ENCODE peak calls at places on chromosomes 1 and 21, in five cellular contexts. One of them, this sample, is unnamed.

GRCh38 chr21:23401278-23401677 is 2206.0 kb downstream of the MRPL39 start:
- DNase-seq in A549: no peak
- DNase-seq in left ventricle myocardium inferior: no peak
- DNase-seq in IMR-90: no peak
- DNase-seq in neural progenitor cell: peak; percentile 9
- DNase-seq in this sample: no peak

GRCh38 chr21:29187939-29188338 is 57.5 kb downstream of the MAP3K7CL start:
- DNase-seq in A549: no peak
- DNase-seq in left ventricle myocardium inferior: no peak
- DNase-seq in IMR-90: peak; percentile 96
- DNase-seq in neural progenitor cell: no peak
- DNase-seq in this sample: peak; percentile 61

GRCh38 chr1:17765444-17766411 is 10.6 kb downstream of the ACTL8 start:
- DNase-seq in A549: peak; percentile 53
- DNase-seq in left ventricle myocardium inferior: no peak
- DNase-seq in IMR-90: peak; percentile 98
- DNase-seq in neural progenitor cell: no peak
- DNase-seq in this sample: peak; percentile 19

GRCh38 chr1:161274874-161275273 is 16.3 kb downstream of the PCP4L1 start:
- DNase-seq in A549: no peak
- DNase-seq in left ventricle myocardium inferior: no peak
- DNase-seq in IMR-90: no peak
- DNase-seq in neural progenitor cell: no peak
- DNase-seq in this sample: peak; percentile 62

GRCh38 chr21:38140192-38140905 is 116.4 kb upstream of the KCNJ15 start:
- DNase-seq in A549: peak; percentile 17
- DNase-seq in left ventricle myocardium inferior: peak; percentile 60
- DNase-seq in IMR-90: peak; percentile 25
- DNase-seq in neural progenitor cell: peak; percentile 11
- DNase-seq in this sample: peak; percentile 46

GRCh38 chr1:203424861-203425667 is 50.5 kb upstream of the PRELP start:
- DNase-seq in A549: no peak
- DNase-seq in left ventricle myocardium inferior: no peak
- DNase-seq in IMR-90: peak; percentile 53
- DNase-seq in neural progenitor cell: no peak
- DNase-seq in this sample: no peak

GRCh38 chr1:224592636-224593579 is 23.2 kb upstream of the CNIH3 start:
- DNase-seq in A549: no peak
- DNase-seq in left ventricle myocardium inferior: no peak
- DNase-seq in IMR-90: peak; percentile 88
- DNase-seq in neural progenitor cell: no peak
- DNase-seq in this sample: peak; percentile 25

GRCh38 chr1:180898441-180899219 is 14.1 kb upstream of the KIAA1614 start:
- DNase-seq in A549: no peak
- DNase-seq in left ventricle myocardium inferior: no peak
- DNase-seq in IMR-90: peak; percentile 12
- DNase-seq in neural progenitor cell: no peak
- DNase-seq in this sample: peak; percentile 33

GRCh38 chr1:225896937-225897549 is 8.1 kb upstream of the LEFTY1 start:
- DNase-seq in A549: peak; percentile 52
- DNase-seq in left ventricle myocardium inferior: no peak
- DNase-seq in IMR-90: peak; percentile 34
- DNase-seq in neural progenitor cell: no peak
- DNase-seq in this sample: peak; percentile 71

GRCh38 chr1:230458509-230458908 is 32.4 kb upstream of the PGBD5 start:
- DNase-seq in A549: no peak
- DNase-seq in left ventricle myocardium inferior: no peak
- DNase-seq in IMR-90: no peak
- DNase-seq in neural progenitor cell: no peak
- DNase-seq in this sample: no peak

GRCh38 chr1:12166834-12167492 is at the start of gene TNFRSF1B:
- DNase-seq in A549: peak; percentile 25
- DNase-seq in left ventricle myocardium inferior: peak; percentile 77
- DNase-seq in IMR-90: peak; percentile 29
- DNase-seq in neural progenitor cell: peak; percentile 83
- DNase-seq in this sample: peak; percentile 51

GRCh38 chr21:46122758-46123683 is 25.1 kb downstream of the COL6A2 start:
- DNase-seq in A549: no peak
- DNase-seq in left ventricle myocardium inferior: peak; percentile 3
- DNase-seq in IMR-90: no peak
- DNase-seq in neural progenitor cell: no peak
- DNase-seq in this sample: no peak

GRCh38 chr1:231161711-231162299 is at the start of gene TRIM67:
- DNase-seq in A549: peak; percentile 26
- DNase-seq in left ventricle myocardium inferior: no peak
- DNase-seq in IMR-90: no peak
- DNase-seq in neural progenitor cell: peak; percentile 74
- DNase-seq in this sample: peak; percentile 28

GRCh38 chr1:38183094-38183493 is 136.5 kb upstream of the POU3F1 start:
- DNase-seq in A549: no peak
- DNase-seq in left ventricle myocardium inferior: no peak
- DNase-seq in IMR-90: no peak
- DNase-seq in neural progenitor cell: peak; percentile 30
- DNase-seq in this sample: no peak

GRCh38 chr1:79100385-79100784 is 93.9 kb upstream of the ADGRL4 start:
- DNase-seq in A549: no peak
- DNase-seq in left ventricle myocardium inferior: no peak
- DNase-seq in IMR-90: peak; percentile 87
- DNase-seq in neural progenitor cell: no peak
- DNase-seq in this sample: no peak

GRCh38 chr1:202959276-202959620 is 1.1 kb upstream of the ADIPOR1 start:
- DNase-seq in A549: peak; percentile 64
- DNase-seq in left ventricle myocardium inferior: no peak
- DNase-seq in IMR-90: peak; percentile 74
- DNase-seq in neural progenitor cell: no peak
- DNase-seq in this sample: no peak

GRCh38 chr1:247914941-247915662 is 5.0 kb upstream of the OR2T8 start:
- DNase-seq in A549: no peak
- DNase-seq in left ventricle myocardium inferior: no peak
- DNase-seq in IMR-90: no peak
- DNase-seq in neural progenitor cell: no peak
- DNase-seq in this sample: no peak
- H3K9me3 ChIP-seq in A549: no peaks in the 10 kb centered on the region
- H3K9me3 ChIP-seq in left ventricle myocardium inferior: peaks cover 9% of the 10 kb centered on the region
- H3K9me3 ChIP-seq in IMR-90: peaks cover 8% of the 10 kb centered on the region
- H3K9me3 ChIP-seq in neural progenitor cell: peaks cover 28% of the 10 kb centered on the region
- H3K9me3 ChIP-seq in this sample: no peaks in the 10 kb centered on the region

GRCh38 chr1:245870698-245871097 is 636.4 kb downstream of the SMYD3 start:
- DNase-seq in A549: no peak
- DNase-seq in left ventricle myocardium inferior: no peak
- DNase-seq in IMR-90: no peak
- DNase-seq in neural progenitor cell: no peak
- DNase-seq in this sample: no peak

GRCh38 chr1:245871881-245872280 is 635.2 kb downstream of the SMYD3 start:
- DNase-seq in A549: no peak
- DNase-seq in left ventricle myocardium inferior: no peak
- DNase-seq in IMR-90: peak; percentile 99
- DNase-seq in neural progenitor cell: no peak
- DNase-seq in this sample: no peak

GRCh38 chr1:245873068-245873467 is 634.0 kb downstream of the SMYD3 start:
- DNase-seq in A549: no peak
- DNase-seq in left ventricle myocardium inferior: no peak
- DNase-seq in IMR-90: peak; percentile 68
- DNase-seq in neural progenitor cell: no peak
- DNase-seq in this sample: no peak

GRCh38 chr1:245873883-245874671 is 633.0 kb downstream of the SMYD3 start:
- DNase-seq in A549: no peak
- DNase-seq in left ventricle myocardium inferior: no peak
- DNase-seq in IMR-90: peak; percentile 65
- DNase-seq in neural progenitor cell: no peak
- DNase-seq in this sample: no peak

DNA sequence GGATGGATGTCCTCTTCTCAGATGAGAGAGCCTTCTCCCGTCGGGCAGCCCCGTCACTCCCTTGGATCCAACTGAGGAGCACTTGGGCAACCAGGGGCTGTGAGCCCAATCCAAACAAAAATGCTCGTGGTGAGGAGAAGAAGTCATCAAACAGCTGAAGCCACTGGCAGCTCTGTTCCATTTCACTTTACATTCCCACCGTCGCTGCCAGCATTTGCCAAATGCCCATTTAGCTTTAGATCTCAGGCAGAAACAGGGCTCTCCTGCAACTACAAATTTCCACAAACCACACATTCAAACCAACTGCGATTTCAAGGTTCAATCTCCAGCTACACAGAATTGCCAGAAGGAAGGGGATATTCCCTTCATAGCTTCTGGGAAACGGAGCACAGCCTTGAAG is 634.6 kb downstream of the SMYD3 start:
- DNase-seq in A549: no peak
- DNase-seq in left ventricle myocardium inferior: no peak
- DNase-seq in IMR-90: no peak
- DNase-seq in neural progenitor cell: no peak
- DNase-seq in this sample: no peak
- H3K4me1 ChIP-seq in A549: no peaks in the 10 kb centered on the region
- H3K4me1 ChIP-seq in left ventricle myocardium inferior: peaks cover 28% of the 10 kb centered on the region
- H3K4me1 ChIP-seq in IMR-90: peaks cover 40% of the 10 kb centered on the region
- H3K4me1 ChIP-seq in neural progenitor cell: no peaks in the 10 kb centered on the region
- H3K4me1 ChIP-seq in this sample: no peaks in the 10 kb centered on the region

GRCh38 chr1:44290250-44291094 is 64.6 kb downstream of the ERI3 start:
- DNase-seq in A549: no peak
- DNase-seq in left ventricle myocardium inferior: no peak
- DNase-seq in IMR-90: no peak
- DNase-seq in neural progenitor cell: no peak
- DNase-seq in this sample: no peak
- H3K9me3 ChIP-seq in A549: no peaks in the 10 kb centered on the region
- H3K9me3 ChIP-seq in left ventricle myocardium inferior: no peaks in the 10 kb centered on the region
- H3K9me3 ChIP-seq in IMR-90: no peaks in the 10 kb centered on the region
- H3K9me3 ChIP-seq in neural progenitor cell: no peaks in the 10 kb centered on the region
- H3K9me3 ChIP-seq in this sample: no peaks in the 10 kb centered on the region

GRCh38 chr1:94684690-94685089 is 135.5 kb upstream of the SLC44A3 start:
- DNase-seq in A549: no peak
- DNase-seq in left ventricle myocardium inferior: no peak
- DNase-seq in IMR-90: no peak
- DNase-seq in neural progenitor cell: no peak
- DNase-seq in this sample: no peak

GRCh38 chr1:94690033-94690712 is 130.0 kb upstream of the SLC44A3 start:
- DNase-seq in A549: no peak
- DNase-seq in left ventricle myocardium inferior: no peak
- DNase-seq in IMR-90: peak; percentile 72
- DNase-seq in neural progenitor cell: no peak
- DNase-seq in this sample: no peak

GRCh38 chr1:94683886-94684285 is 136.3 kb upstream of the SLC44A3 start:
- DNase-seq in A549: no peak
- DNase-seq in left ventricle myocardium inferior: no peak
- DNase-seq in IMR-90: no peak
- DNase-seq in neural progenitor cell: no peak
- DNase-seq in this sample: no peak

GRCh38 chr1:94688646-94689045 is 131.5 kb upstream of the SLC44A3 start:
- DNase-seq in A549: no peak
- DNase-seq in left ventricle myocardium inferior: no peak
- DNase-seq in IMR-90: no peak
- DNase-seq in neural progenitor cell: peak; percentile 89
- DNase-seq in this sample: no peak

DNA sequence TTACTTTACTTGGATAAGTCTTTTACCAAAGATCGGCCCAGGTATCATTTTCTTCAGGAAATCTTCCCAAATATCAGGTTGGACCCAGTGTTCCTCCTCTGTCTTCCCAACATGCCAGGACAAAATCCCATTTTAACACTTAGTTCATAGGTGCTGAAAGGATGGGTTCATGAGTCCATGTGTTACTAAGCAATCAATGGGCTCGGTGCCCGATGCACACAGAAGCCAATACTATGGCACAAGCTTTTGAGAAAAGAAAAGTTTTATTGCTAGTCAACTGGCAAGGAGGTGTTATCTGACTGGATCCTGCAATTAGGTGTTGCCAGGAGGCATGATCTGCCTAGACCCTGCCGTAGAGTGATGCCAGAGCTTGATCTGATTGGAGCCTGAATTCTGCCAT is 133.3 kb upstream of the SLC44A3 start:
- DNase-seq in A549: no peak
- DNase-seq in left ventricle myocardium inferior: no peak
- DNase-seq in IMR-90: no peak
- DNase-seq in neural progenitor cell: no peak
- DNase-seq in this sample: no peak
- H3K4me1 ChIP-seq in A549: no peaks in the 10 kb centered on the region
- H3K4me1 ChIP-seq in left ventricle myocardium inferior: no peaks in the 10 kb centered on the region
- H3K4me1 ChIP-seq in IMR-90: peaks cover 17% of the 10 kb centered on the region
- H3K4me1 ChIP-seq in neural progenitor cell: peaks cover 27% of the 10 kb centered on the region
- H3K4me1 ChIP-seq in this sample: no peaks in the 10 kb centered on the region

GRCh38 chr1:174211486-174211885 is 52.2 kb downstream of the RABGAP1L start:
- DNase-seq in A549: no peak
- DNase-seq in left ventricle myocardium inferior: no peak
- DNase-seq in IMR-90: no peak
- DNase-seq in neural progenitor cell: no peak
- DNase-seq in this sample: no peak

GRCh38 chr1:174209347-174210187 is 50.2 kb downstream of the RABGAP1L start:
- DNase-seq in A549: no peak
- DNase-seq in left ventricle myocardium inferior: no peak
- DNase-seq in IMR-90: no peak
- DNase-seq in neural progenitor cell: no peak
- DNase-seq in this sample: no peak

GRCh38 chr1:174200746-174201145 is 41.4 kb downstream of the RABGAP1L start:
- DNase-seq in A549: no peak
- DNase-seq in left ventricle myocardium inferior: no peak
- DNase-seq in IMR-90: no peak
- DNase-seq in neural progenitor cell: no peak
- DNase-seq in this sample: no peak

GRCh38 chr1:174204697-174205308 is 45.5 kb downstream of the RABGAP1L start:
- DNase-seq in A549: no peak
- DNase-seq in left ventricle myocardium inferior: no peak
- DNase-seq in IMR-90: no peak
- DNase-seq in neural progenitor cell: no peak
- DNase-seq in this sample: no peak

GRCh38 chr1:174206148-174206826 is 47.0 kb downstream of the RABGAP1L start:
- DNase-seq in A549: no peak
- DNase-seq in left ventricle myocardium inferior: no peak
- DNase-seq in IMR-90: no peak
- DNase-seq in neural progenitor cell: no peak
- DNase-seq in this sample: no peak
- H3K9me3 ChIP-seq in A549: peaks cover 5% of the 10 kb centered on the region
- H3K9me3 ChIP-seq in left ventricle myocardium inferior: peaks cover 12% of the 10 kb centered on the region
- H3K9me3 ChIP-seq in IMR-90: no peaks in the 10 kb centered on the region
- H3K9me3 ChIP-seq in neural progenitor cell: no peaks in the 10 kb centered on the region
- H3K9me3 ChIP-seq in this sample: no peaks in the 10 kb centered on the region

DNA sequence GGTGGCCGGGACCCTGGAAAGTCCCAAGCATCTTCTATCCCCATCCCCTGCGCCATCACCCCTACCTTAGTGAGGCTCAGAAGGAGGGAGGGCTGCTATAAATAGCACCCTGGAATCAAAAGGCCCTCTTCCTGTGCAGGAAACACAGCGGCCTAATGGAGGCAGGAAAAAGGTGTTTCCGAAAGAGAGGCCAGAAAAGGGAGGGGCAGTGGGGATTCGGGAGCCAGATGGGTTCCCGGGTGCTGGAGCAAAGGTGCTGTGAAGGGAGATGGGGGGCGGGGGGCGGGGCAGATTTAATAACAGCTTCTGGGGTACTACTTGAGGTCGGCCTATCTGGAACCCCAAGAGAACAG is 16.6 kb downstream of the NAV1 start:
- DNase-seq in A549: no peak
- DNase-seq in left ventricle myocardium inferior: no peak
- DNase-seq in IMR-90: no peak
- DNase-seq in neural progenitor cell: no peak
- DNase-seq in this sample: no peak
- H3K4me1 ChIP-seq in A549: peaks cover 21% of the 10 kb centered on the region
- H3K4me1 ChIP-seq in left ventricle myocardium inferior: peaks cover 85% of the 10 kb centered on the region
- H3K4me1 ChIP-seq in IMR-90: peaks cover 50% of the 10 kb centered on the region
- H3K4me1 ChIP-seq in neural progenitor cell: peaks cover 24% of the 10 kb centered on the region
- H3K4me1 ChIP-seq in this sample: peaks cover 9% of the 10 kb centered on the region